ENCODE peak calls at places on chromosomes 13 and 19, in four cellular contexts. R is thoracic aorta, N is H9, J is stomach. H is an unnamed sample.

GRCh38 chr13:22592515-22592914 is 588.3 kb upstream of the SGCG start:
- DNase-seq in R (no peak), N (no peak), J (no peak), H (no peak)

GRCh38 chr13:75101997-75102720 is 379.8 kb downstream of the TBC1D4 start:
- DNase-seq in R (no peak), N (peak; percentile 39), J (no peak), H (peak; percentile 59)

GRCh38 chr19:35216833-35217707 is 11.5 kb downstream of the FAM187B start:
- DNase-seq in R (no peak), N (peak; percentile 56), J (peak; percentile 60), H (no peak)

GRCh38 chr13:50915562-50915961 is 6.0 kb downstream of the RNASEH2B start:
- DNase-seq in R (no peak), N (no peak), J (no peak), H (no peak)

GRCh38 chr13:113327391-113327765 is 30.3 kb downstream of the LAMP1 start:
- DNase-seq in R (no peak), N (no peak), J (no peak), H (no peak)

GRCh38 chr19:17294051-17294891 is 9.0 kb downstream of the ABHD8 start:
- DNase-seq in R (no peak), N (peak; percentile 88), J (no peak), H (no peak)

GRCh38 chr19:46904114-46905060 is 43.6 kb downstream of the ARHGAP35 start:
- DNase-seq in R (no peak), N (no peak), J (no peak), H (peak; percentile 77)

GRCh38 chr13:37656247-37656940 is 57.8 kb upstream of the POSTN start:
- DNase-seq in R (no peak), N (no peak), J (no peak), H (peak; percentile 95)

GRCh38 chr19:51294211-51294976 is 17.1 kb upstream of the IGLON5 start:
- DNase-seq in R (no peak), N (peak; percentile 73), J (no peak), H (no peak)

GRCh38 chr19:30545752-30546151 is 173.6 kb downstream of the ZNF536 start:
- DNase-seq in R (no peak), N (no peak), J (no peak), H (no peak)

GRCh38 chr13:33281951-33282595 is 3.5 kb downstream of the STARD13 start:
- DNase-seq in R (no peak), N (no peak), J (no peak), H (peak; percentile 86)

GRCh38 chr19:33621811-33622504 is at the start of gene CHST8:
- DNase-seq in R (no peak), N (peak; percentile 82), J (peak; percentile 42), H (peak; percentile 10)

GRCh38 chr13:54226866-54227265 is 1198.3 kb downstream of the OLFM4 start:
- DNase-seq in R (no peak), N (no peak), J (no peak), H (no peak)

DNA sequence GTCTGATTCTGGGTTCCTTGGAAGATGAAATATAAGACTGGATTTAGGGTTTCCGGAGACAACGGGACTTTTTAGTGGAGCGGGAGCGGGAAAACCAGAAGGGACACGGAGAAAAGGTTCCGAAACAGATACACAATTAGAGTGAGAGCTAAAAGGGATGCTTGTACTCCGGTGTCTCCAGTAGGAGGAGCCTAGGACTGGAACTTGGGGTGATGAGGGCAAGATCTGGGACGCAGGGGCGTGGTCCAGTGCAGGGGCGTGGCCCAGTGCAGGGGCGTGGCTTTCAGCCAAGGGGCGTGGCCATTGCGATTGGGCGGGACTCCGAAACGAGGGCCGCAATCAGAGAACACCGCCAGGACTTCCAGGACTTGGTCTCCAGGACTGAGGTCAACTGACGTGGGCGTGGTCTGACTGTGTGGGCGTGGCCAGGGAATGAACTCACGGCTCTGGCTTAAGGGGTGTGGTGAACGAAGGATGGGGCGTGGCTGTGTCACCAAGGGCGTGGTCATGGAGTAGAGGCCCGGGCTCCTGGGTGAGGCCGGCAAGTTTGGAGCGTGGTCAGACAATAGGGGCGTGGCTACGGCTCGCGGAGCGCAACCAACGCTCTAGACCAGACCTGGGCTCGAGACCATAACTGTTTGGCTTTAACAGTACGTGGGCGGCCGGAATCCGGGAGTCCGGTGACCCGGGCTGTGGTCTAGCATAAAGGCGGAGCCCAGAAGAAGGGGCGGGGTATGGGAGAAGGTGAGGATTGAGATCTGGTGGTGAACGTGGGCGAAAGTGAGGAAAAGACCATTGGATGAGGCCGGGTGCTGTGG is at the start of gene DKKL1:
- DNase-seq in R (peak; percentile 99), N (peak; percentile 100), J (peak; percentile 100), H (peak; percentile 99)
- TF ChIP-seq CTCF in R (no peak), N (peak; percentile 40), J (no peak), H (no peak)

GRCh38 chr19:38211206-38211605 is 12.8 kb downstream of the DPF1 start:
- DNase-seq in R (no peak), N (peak; percentile 64), J (no peak), H (no peak)
- TF ChIP-seq CTCF in R (peak; percentile 26), N (peak; percentile 40), J (no peak), H (no peak)

GRCh38 chr13:45582533-45583076 is 32.9 kb downstream of the ERICH6B start:
- DNase-seq in R (no peak), N (no peak), J (no peak), H (no peak)

GRCh38 chr13:45587897-45588296 is 27.6 kb downstream of the ERICH6B start:
- DNase-seq in R (no peak), N (no peak), J (no peak), H (no peak)

GRCh38 chr13:45584816-45585215 is 30.7 kb downstream of the ERICH6B start:
- DNase-seq in R (no peak), N (peak; percentile 43), J (no peak), H (no peak)
- TF ChIP-seq CTCF in R (no peak), N (peak; percentile 51), J (no peak), H (peak; percentile 7)

DNA sequence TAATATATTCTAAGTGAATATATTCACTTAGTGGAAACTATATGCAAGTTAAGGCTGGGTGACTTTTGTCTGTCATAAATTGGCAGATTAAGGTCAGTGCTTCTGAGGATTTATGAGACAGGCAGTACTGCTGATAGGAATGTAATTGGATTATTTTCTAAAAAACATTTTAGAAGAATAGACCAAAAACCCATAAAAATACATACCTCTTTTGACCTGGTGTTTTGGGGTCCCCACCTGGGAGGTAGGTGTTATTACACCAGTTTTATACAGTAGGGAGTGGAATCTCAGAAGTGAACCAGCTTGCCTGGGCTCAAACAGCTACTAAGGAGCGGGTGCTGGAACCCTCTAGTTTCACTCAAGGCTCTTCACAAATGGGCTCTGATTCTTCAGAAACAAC is 25.3 kb downstream of the COG3 start:
- DNase-seq in R (no peak), N (no peak), J (no peak), H (no peak)
- TF ChIP-seq CTCF in R (no peak), N (peak; percentile 58), J (no peak), H (no peak)

DNA sequence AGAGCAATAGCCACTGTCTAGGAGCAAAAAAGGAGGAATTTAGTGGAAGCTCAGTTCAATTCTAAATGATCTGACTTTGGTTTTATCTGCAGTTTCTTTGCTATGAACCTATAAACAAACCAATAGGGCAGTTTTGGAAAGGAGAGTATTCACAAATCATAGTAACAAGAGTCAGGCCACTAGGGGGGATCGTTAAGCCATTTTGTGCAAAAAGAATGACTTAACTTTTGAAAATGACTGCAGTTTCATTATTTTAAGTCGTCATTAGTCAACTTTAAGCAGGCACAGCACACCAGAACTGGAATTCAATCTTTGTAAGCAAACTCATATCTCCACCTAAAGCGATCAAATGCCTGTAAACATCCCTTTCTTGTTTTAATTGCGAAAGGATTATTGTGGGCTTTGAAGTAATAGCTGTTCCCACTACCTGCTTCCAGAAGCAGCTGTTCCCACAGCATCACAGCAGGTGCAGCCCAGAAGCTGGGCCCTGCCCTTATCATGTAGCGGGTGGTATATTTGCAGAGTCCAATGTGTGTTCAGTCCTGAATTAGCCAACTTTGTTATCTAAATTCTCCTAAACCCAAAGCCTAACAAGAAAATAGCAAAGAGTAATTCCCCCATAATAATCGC is 51.5 kb downstream of the SOX21 start:
- DNase-seq in R (no peak), N (no peak), J (no peak), H (peak; percentile 63)
- TF ChIP-seq CTCF in R (no peak), N (peak; percentile 68), J (no peak), H (peak; percentile 40)

GRCh38 chr13:51925865-51926527 is 64.2 kb downstream of the CCDC70 start:
- DNase-seq in R (no peak), N (no peak), J (no peak), H (no peak)

GRCh38 chr13:51924756-51925544 is 63.2 kb downstream of the CCDC70 start:
- DNase-seq in R (no peak), N (peak; percentile 12), J (no peak), H (no peak)

GRCh38 chr13:51922771-51923480 is 61.2 kb downstream of the CCDC70 start:
- DNase-seq in R (no peak), N (peak; percentile 15), J (no peak), H (no peak)

GRCh38 chr13:51921790-51922740 is 60.3 kb downstream of the CCDC70 start:
- DNase-seq in R (no peak), N (peak; percentile 25), J (no peak), H (peak; percentile 22)

DNA sequence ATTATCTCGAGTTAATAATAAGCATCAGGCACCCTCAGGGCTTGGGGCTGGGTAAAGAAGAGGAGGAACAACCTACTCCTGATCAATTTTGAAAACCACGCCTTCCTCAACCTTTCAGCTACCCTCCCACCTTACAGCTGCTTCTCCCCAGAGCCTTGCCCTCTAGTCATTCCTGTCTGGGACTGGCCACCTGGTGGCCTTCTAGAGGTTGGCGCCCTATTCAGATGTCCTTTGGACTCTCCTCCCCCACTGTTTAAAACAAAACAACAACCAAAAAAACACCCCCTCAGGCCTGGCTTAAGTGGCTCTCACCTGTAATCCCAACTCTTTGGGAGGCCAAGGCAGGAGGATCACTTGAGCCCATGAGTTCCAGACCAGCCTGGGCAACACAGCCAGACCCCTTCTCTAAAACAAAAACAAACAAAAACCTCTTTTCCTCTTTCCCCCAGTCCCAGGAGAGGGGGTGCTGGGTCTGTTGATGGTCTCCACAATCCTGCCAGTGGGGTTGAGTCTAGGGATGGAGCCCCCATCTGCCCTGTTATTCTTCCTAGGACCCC is 62.3 kb downstream of the CCDC70 start:
- DNase-seq in R (no peak), N (peak; percentile 46), J (peak; percentile 25), H (no peak)
- TF ChIP-seq CTCF in R (no peak), N (peak; percentile 61), J (no peak), H (peak; percentile 17)

DNA sequence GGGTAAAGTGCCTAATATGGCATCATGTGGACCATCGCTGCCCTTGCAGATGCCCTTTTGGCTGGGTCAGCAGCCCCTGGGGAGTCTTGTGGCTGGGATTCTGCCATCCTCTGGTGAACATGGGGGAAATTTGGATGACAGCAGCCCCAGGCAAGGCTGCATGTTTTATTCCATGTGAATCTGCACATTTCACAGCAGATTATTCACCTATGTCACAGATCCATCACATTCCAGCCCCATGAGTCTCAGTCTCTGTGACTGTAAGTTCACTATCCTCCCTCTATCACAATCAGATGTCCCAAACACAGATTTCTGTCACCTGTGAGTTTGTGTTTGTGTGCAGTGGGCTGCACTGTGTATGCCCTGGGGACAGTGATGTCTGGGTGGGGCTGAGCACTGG is 36.8 kb upstream of the PSG9 start:
- DNase-seq in R (no peak), N (no peak), J (no peak), H (peak; percentile 7)
- TF ChIP-seq CTCF in R (no peak), N (no peak), J (no peak), H (no peak)

H was measured in foreskin fibroblast.